ENCODE peak calls at places on chromosome 19, in four cellular contexts. J is HEK293T, T is HepG2, L is GM12878. P is an unnamed sample.

GRCh38 chr19:6509118-6509971 is 7.2 kb upstream of the TUBB4A start:
- DNase-seq in L (no peak), J (no peak), T (peak), P (no peak)

GRCh38 chr19:42290523-42291436 is 11.2 kb upstream of the PRR19 start:
- DNase-seq in T (peak), L (no peak), J (no peak), P (peak)

GRCh38 chr19:40609561-40610395 is 8.6 kb downstream of the LTBP4 start:
- DNase-seq in L (peak), T (peak), J (peak), P (peak)

GRCh38 chr19:29622191-29623070 is 16.3 kb downstream of the POP4 start:
- DNase-seq in L (no peak), J (no peak), T (no peak), P (no peak)

GRCh38 chr19:13849991-13850909 is 26.7 kb upstream of the NANOS3 start:
- DNase-seq in J (peak), T (peak), L (no peak), P (peak)

GRCh38 chr19:15864824-15865223 is 33.0 kb downstream of the CYP4F2 start:
- DNase-seq in J (no peak), T (no peak), L (no peak), P (no peak)

GRCh38 chr19:5817218-5817617 is 12.4 kb downstream of the NRTN start:
- DNase-seq in T (no peak), J (no peak), L (no peak), P (no peak)

GRCh38 chr19:19232231-19232630 is 20.5 kb downstream of the NCAN start:
- DNase-seq in L (no peak), J (no peak), T (no peak), P (no peak)

GRCh38 chr19:18416778-18417249 is 2.4 kb upstream of the SSBP4 start:
- DNase-seq in T (peak), J (peak), L (no peak), P (peak)

GRCh38 chr19:29315566-29315965 is 102.6 kb upstream of the UQCRFS1 start:
- DNase-seq in T (no peak), L (no peak), J (no peak), P (no peak)

GRCh38 chr19:50449236-50449899 is 16.7 kb downstream of the MYBPC2 start:
- DNase-seq in J (no peak), T (no peak), L (no peak), P (no peak)

GRCh38 chr19:35545855-35546381 is 492 bp downstream of the TMEM147 start:
- DNase-seq in L (peak), J (peak), T (no peak), P (peak)

GRCh38 chr19:51689751-51690358 is 3.3 kb upstream of the SPACA6 start:
- DNase-seq in T (no peak), L (no peak), J (peak), P (peak)

GRCh38 chr19:39499082-39499642 is 415 bp downstream of the DLL3 start:
- DNase-seq in L (no peak), T (no peak), J (no peak), P (no peak)

GRCh38 chr19:46052896-46053295 is 12.1 kb upstream of the IGFL4 start:
- DNase-seq in T (no peak), J (no peak), L (no peak), P (no peak)

GRCh38 chr19:15253076-15253475 is 20.8 kb upstream of the EPHX3 start:
- DNase-seq in L (no peak), J (no peak), T (no peak), P (no peak)

GRCh38 chr19:48616041-48616436 is 1.2 kb upstream of the FAM83E start:
- DNase-seq in J (no peak), L (no peak), T (no peak), P (no peak)

GRCh38 chr19:5637971-5638370 is 15.1 kb downstream of the SAFB start:
- DNase-seq in L (no peak), J (no peak), T (no peak), P (no peak)

GRCh38 chr19:18344546-18344945 is 4.1 kb downstream of the PGPEP1 start:
- DNase-seq in J (no peak), L (no peak), T (no peak), P (no peak)

GRCh38 chr19:17184381-17184841 is 30.7 kb upstream of the USE1 start:
- DNase-seq in J (no peak), L (no peak), T (no peak), P (no peak)

GRCh38 chr19:47428177-47428894 is 9.0 kb upstream of the MEIS3 start:
- DNase-seq in J (peak), T (peak), L (peak), P (peak)

GRCh38 chr19:18488403-18488723 is 33.5 kb downstream of the ELL start:
- DNase-seq in L (no peak), J (no peak), T (no peak), P (no peak)

GRCh38 chr19:51123381-51124186 is 1.1 kb upstream of the SIGLEC9 start:
- DNase-seq in J (no peak), L (no peak), T (no peak), P (no peak)

GRCh38 chr19:53868892-53869804 is 1.5 kb downstream of the MYADM start:
- DNase-seq in J (peak), L (no peak), T (peak), P (peak)

GRCh38 chr19:15317392-15318011 is 14.8 kb downstream of the BRD4 start:
- DNase-seq in T (peak), L (no peak), J (no peak), P (no peak)

GRCh38 chr19:14059652-14060155 is 2.2 kb downstream of the PALM3 start:
- DNase-seq in T (peak), L (no peak), J (no peak), P (peak)

GRCh38 chr19:38055040-38055439 is 148.0 kb downstream of the SIPA1L3 start:
- DNase-seq in L (no peak), J (no peak), T (no peak), P (no peak)

GRCh38 chr19:5292453-5292842 is 48.2 kb downstream of the PTPRS start:
- DNase-seq in T (no peak), J (peak), L (no peak), P (no peak)

GRCh38 chr19:5935473-5936307 is 21.6 kb downstream of the CAPS start:
- DNase-seq in T (no peak), L (no peak), J (no peak), P (no peak)

GRCh38 chr19:20662421-20663105 is 1.2 kb upstream of the ZNF626 start:
- DNase-seq in L (no peak), T (no peak), J (no peak), P (no peak)

GRCh38 chr19:18294467-18294864 is 13.0 kb upstream of the JUND start:
- DNase-seq in J (no peak), T (no peak), L (no peak), P (no peak)

GRCh38 chr19:47097396-47098217 is 16.0 kb downstream of the ZC3H4 start:
- DNase-seq in J (no peak), L (no peak), T (no peak), P (no peak)

GRCh38 chr19:48283908-48284307 is 14.0 kb downstream of the ZNF114 start:
- DNase-seq in J (no peak), T (no peak), L (no peak), P (no peak)

GRCh38 chr19:40398417-40399056 is 8.6 kb upstream of the HIPK4 start:
- DNase-seq in T (no peak), L (no peak), J (no peak), P (peak)

GRCh38 chr19:30339624-30340525 is 32.3 kb upstream of the ZNF536 start:
- DNase-seq in J (no peak), L (no peak), T (no peak), P (no peak)

GRCh38 chr19:3366104-3366760 is at the start of gene NFIC:
- DNase-seq in J (peak), L (no peak), T (no peak), P (peak)

GRCh38 chr19:3365093-3365446 is 1.3 kb upstream of the NFIC start:
- DNase-seq in L (no peak), T (no peak), J (no peak), P (no peak)

GRCh38 chr19:3364501-3364858 is 1.9 kb upstream of the NFIC start:
- DNase-seq in J (no peak), L (no peak), T (no peak), P (no peak)

GRCh38 chr19:3366761-3367571 is 583 bp downstream of the NFIC start:
- DNase-seq in T (no peak), L (no peak), J (no peak), P (peak)

GRCh38 chr19:3365447-3366103 is 808 bp upstream of the NFIC start:
- DNase-seq in J (no peak), L (no peak), T (no peak), P (peak)
- TF ChIP-seq FOXK2 in J (no peak), L (no peak), T (no peak), P (no peak)

DNA sequence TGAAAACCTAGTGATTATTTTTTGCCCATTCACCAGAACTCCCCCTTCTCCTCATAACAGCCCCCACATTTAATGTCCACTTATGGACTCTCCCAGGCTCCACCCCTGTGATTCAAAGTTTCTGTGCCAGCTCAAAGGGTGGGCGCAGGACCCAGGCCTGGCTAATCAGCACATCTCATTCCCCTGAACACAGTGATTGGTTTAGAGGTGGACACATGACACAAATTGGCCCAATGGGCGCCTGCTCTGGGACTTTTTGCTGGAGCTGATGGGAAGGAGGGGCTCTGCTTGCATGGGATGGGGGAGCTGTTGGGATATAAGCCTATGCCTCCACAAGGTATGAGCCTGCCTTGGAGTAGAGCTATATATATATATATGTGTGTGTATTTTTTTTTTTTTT is 6.2 kb upstream of the EPOR start:
- DNase-seq in L (no peak), T (no peak), J (no peak), P (peak)
- TF ChIP-seq FOXK2 in L (no peak), T (no peak), J (no peak), P (no peak)

GRCh38 chr19:999379-999719 is 870 bp upstream of the GRIN3B start:
- DNase-seq in J (no peak), L (no peak), T (no peak), P (no peak)

GRCh38 chr19:1000591-1001537 is 645 bp downstream of the GRIN3B start:
- DNase-seq in T (no peak), J (no peak), L (no peak), P (no peak)

GRCh38 chr19:998064-998463 is 2.2 kb upstream of the GRIN3B start:
- DNase-seq in J (no peak), T (no peak), L (no peak), P (no peak)

GRCh38 chr19:1001538-1002166 is 1.4 kb downstream of the GRIN3B start:
- DNase-seq in L (no peak), T (no peak), J (peak), P (peak)

DNA sequence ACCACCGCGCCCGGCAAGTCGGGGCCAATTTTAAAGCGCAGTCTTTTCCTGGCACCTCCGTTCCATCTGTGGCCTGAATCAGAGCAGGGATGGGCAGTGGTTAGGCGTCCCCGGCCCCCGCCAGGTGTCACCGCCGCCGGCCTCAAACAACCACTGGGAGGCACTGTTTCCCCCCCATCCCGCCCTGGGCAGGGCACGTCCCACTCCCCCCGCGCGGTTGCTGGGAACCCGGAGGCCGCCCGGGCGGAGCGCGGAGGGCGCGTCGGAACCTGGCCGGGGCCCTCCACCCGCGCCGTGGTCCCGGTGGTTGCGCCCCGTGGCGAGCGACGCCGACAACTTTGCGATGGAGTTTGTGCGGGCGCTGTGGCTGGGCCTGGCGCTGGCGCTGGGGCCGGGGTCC is at the start of gene GRIN3B:
- DNase-seq in L (no peak), T (peak), J (peak), P (peak)
- TF ChIP-seq FOXK2 in L (no peak), T (no peak), J (no peak), P (no peak)

GRCh38 chr19:10538204-10538603 is 5.5 kb upstream of the ATG4D start:
- DNase-seq in T (no peak), L (no peak), J (no peak), P (no peak)
- TF ChIP-seq FOXK2 in T (no peak), L (no peak), J (no peak), P (no peak)

P was measured in K562.